ENCODE peak calls at places on chromosomes 5 and 9, in six cellular contexts. X is lower lobe of right lung; G is CD8-positive, alpha-beta T cell; L is endodermal cell; Y is brain microvascular endothelial cell; U is choroid plexus epithelial cell. N is an unnamed sample.

GRCh38 chr9:77854258-77854915 is 177.2 kb downstream of the GNAQ start:
- DNase-seq in G (no peak), L (no peak), Y (no peak), U (no peak), X (no peak), N (no peak)

GRCh38 chr5:97163790-97164285 is 19.2 kb downstream of the RIOK2 start:
- DNase-seq in U (no peak), Y (no peak), X (no peak), G (no peak), L (no peak), N (no peak)

GRCh38 chr5:3237276-3237868 is 358.3 kb upstream of the IRX1 start:
- DNase-seq in U (no peak), X (no peak), G (no peak), Y (no peak), L (peak; percentile 29), N (no peak)

GRCh38 chr5:123156577-123157296 is 67.7 kb downstream of the PRDM6 start:
- DNase-seq in U (peak; percentile 86), Y (peak; percentile 56), X (no peak), L (no peak), G (no peak), N (no peak)

GRCh38 chr9:124855944-124856773 is 2.9 kb downstream of the WDR38 start:
- DNase-seq in Y (no peak), X (no peak), U (peak; percentile 31), G (no peak), L (peak; percentile 93), N (no peak)

GRCh38 chr9:76302947-76303550 is 91.2 kb downstream of the RFK start:
- DNase-seq in Y (peak; percentile 6), L (no peak), X (no peak), U (peak; percentile 83), G (no peak), N (peak; percentile 23)

GRCh38 chr9:36337002-36337401 is 63.1 kb downstream of the RNF38 start:
- DNase-seq in G (no peak), X (no peak), L (no peak), Y (no peak), U (no peak), N (no peak)

GRCh38 chr9:78871452-78872331 is 574.8 kb downstream of the PSAT1 start:
- DNase-seq in U (peak; percentile 83), Y (peak; percentile 80), L (no peak), X (no peak), G (no peak), N (peak; percentile 96)

GRCh38 chr9:13397220-13397619 is 117.7 kb upstream of the MPDZ start:
- DNase-seq in G (no peak), U (no peak), L (no peak), X (no peak), Y (no peak), N (no peak)

GRCh38 chr5:53425598-53426516 is 54.6 kb upstream of the FST start:
- DNase-seq in G (no peak), U (no peak), X (no peak), Y (no peak), L (peak; percentile 90), N (no peak)

GRCh38 chr5:124932791-124933600 is 186.6 kb upstream of the ZNF608 start:
- DNase-seq in G (no peak), X (no peak), U (no peak), Y (no peak), L (no peak), N (no peak)

GRCh38 chr9:138064547-138064946 is 187.0 kb downstream of the CACNA1B start:
- DNase-seq in Y (no peak), X (no peak), G (no peak), L (peak; percentile 9), U (no peak), N (no peak)

GRCh38 chr9:121568541-121569265 is 69.1 kb upstream of the GGTA1 start:
- DNase-seq in G (no peak), Y (no peak), X (no peak), L (no peak), U (no peak), N (peak; percentile 16)

GRCh38 chr9:734831-735511 is 106.5 kb upstream of the DMRT1 start:
- DNase-seq in G (no peak), Y (peak; percentile 96), X (no peak), U (peak; percentile 98), L (no peak), N (peak; percentile 86)

GRCh38 chr5:14502291-14502690 is 79.3 kb upstream of the OTULINL start:
- DNase-seq in G (no peak), U (no peak), L (no peak), Y (no peak), X (no peak), N (no peak)

GRCh38 chr5:34913072-34913471 is 2.2 kb downstream of the RAD1 start:
- DNase-seq in X (no peak), L (no peak), G (no peak), U (peak; percentile 64), Y (no peak), N (no peak)

GRCh38 chr9:126150411-126151030 is 176.1 kb upstream of the MVB12B start:
- DNase-seq in Y (no peak), U (no peak), L (no peak), G (no peak), X (no peak), N (no peak)

GRCh38 chr9:18865542-18865941 is 167.5 kb downstream of the SAXO1 start:
- DNase-seq in X (no peak), U (no peak), Y (no peak), G (no peak), L (no peak), N (no peak)

GRCh38 chr5:54009357-54009756 is 301.0 kb downstream of the ARL15 start:
- DNase-seq in G (no peak), U (peak; percentile 52), Y (no peak), X (no peak), L (no peak), N (peak; percentile 2)

GRCh38 chr5:348726-349125 is 27.2 kb downstream of the AHRR start:
- DNase-seq in U (no peak), Y (no peak), G (no peak), X (no peak), L (no peak), N (no peak)

GRCh38 chr5:102959055-102959454 is 160.9 kb downstream of the GIN1 start:
- DNase-seq in Y (peak; percentile 85), L (no peak), G (no peak), X (no peak), U (peak; percentile 94), N (peak; percentile 91)

GRCh38 chr9:92639791-92640271 is 30.1 kb downstream of the IPPK start:
- DNase-seq in X (peak; percentile 22), L (no peak), G (no peak), Y (no peak), U (no peak), N (no peak)

GRCh38 chr9:127698386-127698785 is 8.4 kb upstream of the CFAP157 start:
- DNase-seq in U (no peak), X (no peak), G (no peak), Y (no peak), L (no peak), N (no peak)

GRCh38 chr9:127700594-127701255 is 6.1 kb upstream of the CFAP157 start:
- DNase-seq in L (no peak), U (no peak), X (no peak), G (no peak), Y (no peak), N (no peak)

GRCh38 chr9:127697575-127697974 is 9.2 kb upstream of the CFAP157 start:
- DNase-seq in X (no peak), G (no peak), L (no peak), U (no peak), Y (no peak), N (no peak)

GRCh38 chr9:127700140-127700539 is 6.6 kb upstream of the CFAP157 start:
- DNase-seq in Y (no peak), G (no peak), X (no peak), U (no peak), L (no peak), N (no peak)

DNA sequence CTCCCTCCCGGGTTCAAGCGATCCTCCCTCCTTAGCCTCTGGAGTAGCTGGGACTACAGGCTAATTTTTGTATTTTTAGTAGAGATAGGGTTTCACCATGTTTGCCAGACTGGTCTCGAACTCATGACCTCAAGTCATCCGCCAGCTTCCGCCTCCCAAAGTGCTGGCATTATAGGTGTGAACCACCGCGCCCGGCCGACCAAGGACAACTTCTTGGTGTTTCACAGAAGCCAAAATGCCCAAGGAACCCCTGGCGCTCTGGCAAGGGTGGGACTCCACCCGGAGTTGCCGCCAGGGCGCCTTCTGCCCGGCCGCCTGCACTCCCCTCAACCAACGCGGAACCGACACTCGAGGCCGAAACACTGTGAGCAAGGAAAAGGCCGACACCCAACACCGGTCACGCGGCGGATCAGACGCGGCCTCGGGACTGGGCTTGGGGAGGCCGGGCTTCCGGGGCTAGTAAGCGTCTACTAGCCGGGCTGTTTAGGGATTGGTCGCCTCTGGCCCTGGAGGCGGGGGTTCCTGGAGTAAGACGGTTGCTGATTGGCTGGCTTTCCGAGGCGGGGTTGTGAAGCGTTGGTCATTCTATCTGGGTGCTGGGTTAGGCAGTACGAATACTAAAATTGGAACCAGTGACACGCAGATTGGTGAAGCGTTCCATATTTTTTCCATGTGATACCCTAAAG is 7.7 kb upstream of the CFAP157 start:
- DNase-seq in L (peak; percentile 98), U (peak; percentile 99), Y (peak; percentile 97), X (peak; percentile 98), G (peak; percentile 84), N (peak; percentile 87)
- TF ChIP-seq CTCF in L (peak; percentile 49), U (peak; percentile 11), Y (peak; percentile 23), X (peak; percentile 29), G (no peak), N (peak; percentile 4)

GRCh38 chr5:151719228-151719861 is 32.6 kb upstream of the SPARC start:
- DNase-seq in G (no peak), X (no peak), Y (peak; percentile 69), L (peak; percentile 75), U (peak; percentile 70), N (no peak)
- H3K4me3 ChIP-seq in G (no peak overlapping the region), X (no peak overlapping the region), Y (no peak overlapping the region), L (no peak overlapping the region), U (no peak overlapping the region), N (no peak overlapping the region)

GRCh38 chr9:98775831-98776441 is 20.4 kb downstream of the ANKS6 start:
- DNase-seq in X (no peak), G (no peak), U (peak; percentile 86), Y (peak; percentile 62), L (peak; percentile 88), N (peak; percentile 23)

GRCh38 chr9:98772364-98773155 is 23.8 kb downstream of the ANKS6 start:
- DNase-seq in G (no peak), L (no peak), Y (no peak), X (no peak), U (no peak), N (no peak)

GRCh38 chr9:98771209-98771874 is 25.0 kb downstream of the ANKS6 start:
- DNase-seq in G (no peak), U (no peak), Y (no peak), X (no peak), L (no peak), N (no peak)

GRCh38 chr9:98774746-98775145 is 21.6 kb downstream of the ANKS6 start:
- DNase-seq in U (no peak), G (no peak), X (no peak), L (peak; percentile 70), Y (no peak), N (no peak)

DNA sequence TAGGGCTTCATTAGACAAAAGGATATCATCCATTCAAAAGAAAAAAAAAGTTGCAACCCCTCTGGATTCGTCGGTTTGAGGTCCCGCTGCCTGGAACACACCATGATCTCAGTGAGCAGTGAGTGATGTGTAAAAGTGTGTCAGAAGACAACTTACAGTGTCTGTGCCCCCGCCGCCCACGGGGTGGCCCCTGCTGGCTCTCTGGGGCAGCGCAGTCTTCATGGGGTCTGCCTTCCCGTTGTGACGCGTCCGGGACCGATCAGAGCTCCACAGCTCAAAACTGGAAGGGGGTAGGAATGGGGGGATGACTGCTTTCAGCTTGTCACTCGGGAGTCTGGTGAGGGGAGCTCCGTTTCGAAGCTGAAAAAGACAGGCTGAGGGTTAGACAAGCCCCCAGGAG is 22.6 kb downstream of the ANKS6 start:
- DNase-seq in U (no peak), G (no peak), X (no peak), L (no peak), Y (no peak), N (no peak)
- TF ChIP-seq CTCF in U (no peak), G (no peak), X (no peak), L (peak; percentile 43), Y (peak; percentile 9), N (peak; percentile 1)

GRCh38 chr5:134540747-134541733 is 15.6 kb downstream of the JADE2 start:
- DNase-seq in Y (no peak), G (no peak), U (no peak), X (no peak), L (no peak), N (no peak)
- H3K4me3 ChIP-seq in Y (no peak overlapping the region), G (no peak overlapping the region), U (no peak overlapping the region), X (no peak overlapping the region), L (no peak overlapping the region), N (no peak overlapping the region)